ENCODE peak calls at places on chromosome 18, in seven cellular contexts. One of them, this sample, is unnamed. For H3K27me3, the result is how much of the 10 kb centered on the place peaks cover.

GRCh38 chr18:9101730-9102390 is 639 bp upstream of the NDUFV2 start:
- DNase-seq in HCT116: peak
- DNase-seq in HL-60: peak
- DNase-seq in colonic mucosa: peak
- DNase-seq in breast epithelium: no peak
- DNase-seq in adrenal gland: no peak
- DNase-seq in CD8-positive, alpha-beta memory T cell: peak
- DNase-seq in this sample: no peak

GRCh38 chr18:42574871-42575270 is 540.6 kb downstream of the RIT2 start:
- DNase-seq in HCT116: no peak
- DNase-seq in HL-60: no peak
- DNase-seq in colonic mucosa: no peak
- DNase-seq in breast epithelium: no peak
- DNase-seq in adrenal gland: no peak
- DNase-seq in CD8-positive, alpha-beta memory T cell: no peak
- DNase-seq in this sample: no peak

GRCh38 chr18:58315041-58315440 is 271.0 kb downstream of the NEDD4L start:
- DNase-seq in HCT116: no peak
- DNase-seq in HL-60: no peak
- DNase-seq in colonic mucosa: no peak
- DNase-seq in breast epithelium: no peak
- DNase-seq in adrenal gland: peak
- DNase-seq in CD8-positive, alpha-beta memory T cell: no peak
- DNase-seq in this sample: no peak

GRCh38 chr18:12283256-12283655 is 24.8 kb upstream of the TUBB6 start:
- DNase-seq in HCT116: peak
- DNase-seq in HL-60: no peak
- DNase-seq in colonic mucosa: no peak
- DNase-seq in breast epithelium: no peak
- DNase-seq in adrenal gland: no peak
- DNase-seq in CD8-positive, alpha-beta memory T cell: no peak
- DNase-seq in this sample: no peak

GRCh38 chr18:33673689-33674088 is 95.7 kb downstream of the ASXL3 start:
- DNase-seq in HCT116: no peak
- DNase-seq in HL-60: no peak
- DNase-seq in colonic mucosa: no peak
- DNase-seq in breast epithelium: no peak
- DNase-seq in adrenal gland: no peak
- DNase-seq in CD8-positive, alpha-beta memory T cell: no peak
- DNase-seq in this sample: no peak

GRCh38 chr18:323253-323622 is 55.4 kb upstream of the THOC1 start:
- DNase-seq in HCT116: no peak
- DNase-seq in HL-60: no peak
- DNase-seq in colonic mucosa: no peak
- DNase-seq in breast epithelium: no peak
- DNase-seq in adrenal gland: no peak
- DNase-seq in CD8-positive, alpha-beta memory T cell: no peak
- DNase-seq in this sample: no peak

GRCh38 chr18:32730620-32731021 is 42.2 kb downstream of the KLHL14 start:
- DNase-seq in HCT116: no peak
- DNase-seq in HL-60: no peak
- DNase-seq in colonic mucosa: no peak
- DNase-seq in breast epithelium: no peak
- DNase-seq in adrenal gland: no peak
- DNase-seq in CD8-positive, alpha-beta memory T cell: no peak
- DNase-seq in this sample: no peak

GRCh38 chr18:26121476-26121875 is 12.2 kb upstream of the PSMA8 start:
- DNase-seq in HCT116: no peak
- DNase-seq in HL-60: no peak
- DNase-seq in colonic mucosa: no peak
- DNase-seq in breast epithelium: no peak
- DNase-seq in adrenal gland: no peak
- DNase-seq in CD8-positive, alpha-beta memory T cell: no peak
- DNase-seq in this sample: no peak

GRCh38 chr18:11987527-11987926 is 6.2 kb downstream of the IMPA2 start:
- DNase-seq in HCT116: no peak
- DNase-seq in HL-60: peak
- DNase-seq in colonic mucosa: no peak
- DNase-seq in breast epithelium: no peak
- DNase-seq in adrenal gland: peak
- DNase-seq in CD8-positive, alpha-beta memory T cell: no peak
- DNase-seq in this sample: no peak

GRCh38 chr18:56508637-56509036 is 129.8 kb downstream of the TXNL1 start:
- DNase-seq in HCT116: no peak
- DNase-seq in HL-60: no peak
- DNase-seq in colonic mucosa: no peak
- DNase-seq in breast epithelium: no peak
- DNase-seq in adrenal gland: no peak
- DNase-seq in CD8-positive, alpha-beta memory T cell: no peak
- DNase-seq in this sample: no peak

GRCh38 chr18:12906119-12906518 is 22.1 kb upstream of the PTPN2 start:
- DNase-seq in HCT116: no peak
- DNase-seq in HL-60: no peak
- DNase-seq in colonic mucosa: no peak
- DNase-seq in breast epithelium: no peak
- DNase-seq in adrenal gland: no peak
- DNase-seq in CD8-positive, alpha-beta memory T cell: no peak
- DNase-seq in this sample: no peak

GRCh38 chr18:79393181-79393598 is 2.5 kb upstream of the NFATC1 start:
- DNase-seq in HCT116: no peak
- DNase-seq in HL-60: no peak
- DNase-seq in colonic mucosa: no peak
- DNase-seq in breast epithelium: no peak
- DNase-seq in adrenal gland: no peak
- DNase-seq in CD8-positive, alpha-beta memory T cell: peak
- DNase-seq in this sample: peak

GRCh38 chr18:30376515-30376914 is 666.0 kb downstream of the DSC3 start:
- DNase-seq in HCT116: peak
- DNase-seq in HL-60: no peak
- DNase-seq in colonic mucosa: no peak
- DNase-seq in breast epithelium: no peak
- DNase-seq in adrenal gland: no peak
- DNase-seq in CD8-positive, alpha-beta memory T cell: no peak
- DNase-seq in this sample: no peak

GRCh38 chr18:49967171-49967570 is 153.8 kb upstream of the ACAA2 start:
- DNase-seq in HCT116: peak
- DNase-seq in HL-60: no peak
- DNase-seq in colonic mucosa: no peak
- DNase-seq in breast epithelium: no peak
- DNase-seq in adrenal gland: no peak
- DNase-seq in CD8-positive, alpha-beta memory T cell: no peak
- DNase-seq in this sample: no peak

GRCh38 chr18:48138211-48138610 is 207.8 kb upstream of the SMAD2 start:
- DNase-seq in HCT116: no peak
- DNase-seq in HL-60: no peak
- DNase-seq in colonic mucosa: no peak
- DNase-seq in breast epithelium: no peak
- DNase-seq in adrenal gland: no peak
- DNase-seq in CD8-positive, alpha-beta memory T cell: no peak
- DNase-seq in this sample: no peak
- H3K27me3 ChIP-seq in HCT116: under half
- H3K27me3 ChIP-seq in HL-60: under half
- H3K27me3 ChIP-seq in colonic mucosa: under half
- H3K27me3 ChIP-seq in breast epithelium: under half
- H3K27me3 ChIP-seq in adrenal gland: under half
- H3K27me3 ChIP-seq in CD8-positive, alpha-beta memory T cell: under half
- H3K27me3 ChIP-seq in this sample: under half

GRCh38 chr18:59871711-59872362 is 28.0 kb upstream of the PMAIP1 start:
- DNase-seq in HCT116: no peak
- DNase-seq in HL-60: no peak
- DNase-seq in colonic mucosa: no peak
- DNase-seq in breast epithelium: no peak
- DNase-seq in adrenal gland: no peak
- DNase-seq in CD8-positive, alpha-beta memory T cell: no peak
- DNase-seq in this sample: no peak

GRCh38 chr18:59874166-59874565 is 25.6 kb upstream of the PMAIP1 start:
- DNase-seq in HCT116: peak
- DNase-seq in HL-60: no peak
- DNase-seq in colonic mucosa: no peak
- DNase-seq in breast epithelium: no peak
- DNase-seq in adrenal gland: no peak
- DNase-seq in CD8-positive, alpha-beta memory T cell: no peak
- DNase-seq in this sample: no peak

GRCh38 chr18:59870623-59871130 is 29.1 kb upstream of the PMAIP1 start:
- DNase-seq in HCT116: no peak
- DNase-seq in HL-60: no peak
- DNase-seq in colonic mucosa: no peak
- DNase-seq in breast epithelium: no peak
- DNase-seq in adrenal gland: no peak
- DNase-seq in CD8-positive, alpha-beta memory T cell: no peak
- DNase-seq in this sample: no peak

GRCh38 chr18:59876310-59876626 is 23.5 kb upstream of the PMAIP1 start:
- DNase-seq in HCT116: no peak
- DNase-seq in HL-60: no peak
- DNase-seq in colonic mucosa: no peak
- DNase-seq in breast epithelium: no peak
- DNase-seq in adrenal gland: no peak
- DNase-seq in CD8-positive, alpha-beta memory T cell: no peak
- DNase-seq in this sample: no peak

GRCh38 chr18:59873616-59874015 is 26.2 kb upstream of the PMAIP1 start:
- DNase-seq in HCT116: no peak
- DNase-seq in HL-60: no peak
- DNase-seq in colonic mucosa: no peak
- DNase-seq in breast epithelium: no peak
- DNase-seq in adrenal gland: no peak
- DNase-seq in CD8-positive, alpha-beta memory T cell: no peak
- DNase-seq in this sample: no peak
- H3K27ac ChIP-seq in HCT116: no peak
- H3K27ac ChIP-seq in HL-60: no peak
- H3K27ac ChIP-seq in colonic mucosa: no peak
- H3K27ac ChIP-seq in breast epithelium: no peak
- H3K27ac ChIP-seq in adrenal gland: no peak
- H3K27ac ChIP-seq in CD8-positive, alpha-beta memory T cell: no peak
- H3K27ac ChIP-seq in this sample: no peak

GRCh38 chr18:45328271-45328670 is 287.0 kb upstream of the SLC14A2 start:
- DNase-seq in HCT116: no peak
- DNase-seq in HL-60: no peak
- DNase-seq in colonic mucosa: no peak
- DNase-seq in breast epithelium: no peak
- DNase-seq in adrenal gland: no peak
- DNase-seq in CD8-positive, alpha-beta memory T cell: no peak
- DNase-seq in this sample: no peak
- H3K27me3 ChIP-seq in HCT116: under half
- H3K27me3 ChIP-seq in HL-60: under half
- H3K27me3 ChIP-seq in colonic mucosa: under half
- H3K27me3 ChIP-seq in breast epithelium: under half
- H3K27me3 ChIP-seq in adrenal gland: under half
- H3K27me3 ChIP-seq in CD8-positive, alpha-beta memory T cell: under half
- H3K27me3 ChIP-seq in this sample: under half

GRCh38 chr18:74171910-74172606 is 23.7 kb downstream of the TIMM21 start:
- DNase-seq in HCT116: no peak
- DNase-seq in HL-60: no peak
- DNase-seq in colonic mucosa: no peak
- DNase-seq in breast epithelium: no peak
- DNase-seq in adrenal gland: no peak
- DNase-seq in CD8-positive, alpha-beta memory T cell: no peak
- DNase-seq in this sample: no peak
- H3K27ac ChIP-seq in HCT116: no peak
- H3K27ac ChIP-seq in HL-60: no peak
- H3K27ac ChIP-seq in colonic mucosa: no peak
- H3K27ac ChIP-seq in breast epithelium: no peak
- H3K27ac ChIP-seq in adrenal gland: no peak
- H3K27ac ChIP-seq in CD8-positive, alpha-beta memory T cell: no peak
- H3K27ac ChIP-seq in this sample: no peak

GRCh38 chr18:34976084-34976483 is 65.1 kb upstream of the MAPRE2 start:
- DNase-seq in HCT116: no peak
- DNase-seq in HL-60: no peak
- DNase-seq in colonic mucosa: peak
- DNase-seq in breast epithelium: no peak
- DNase-seq in adrenal gland: no peak
- DNase-seq in CD8-positive, alpha-beta memory T cell: no peak
- DNase-seq in this sample: no peak

GRCh38 chr18:34976534-34976898 is 64.7 kb upstream of the MAPRE2 start:
- DNase-seq in HCT116: no peak
- DNase-seq in HL-60: no peak
- DNase-seq in colonic mucosa: no peak
- DNase-seq in breast epithelium: no peak
- DNase-seq in adrenal gland: no peak
- DNase-seq in CD8-positive, alpha-beta memory T cell: no peak
- DNase-seq in this sample: no peak

GRCh38 chr18:34978533-34978893 is 62.7 kb upstream of the MAPRE2 start:
- DNase-seq in HCT116: no peak
- DNase-seq in HL-60: no peak
- DNase-seq in colonic mucosa: no peak
- DNase-seq in breast epithelium: no peak
- DNase-seq in adrenal gland: no peak
- DNase-seq in CD8-positive, alpha-beta memory T cell: no peak
- DNase-seq in this sample: no peak

GRCh38 chr18:34977787-34978532 is 63.3 kb upstream of the MAPRE2 start:
- DNase-seq in HCT116: no peak
- DNase-seq in HL-60: peak
- DNase-seq in colonic mucosa: peak
- DNase-seq in breast epithelium: peak
- DNase-seq in adrenal gland: peak
- DNase-seq in CD8-positive, alpha-beta memory T cell: peak
- DNase-seq in this sample: peak

DNA sequence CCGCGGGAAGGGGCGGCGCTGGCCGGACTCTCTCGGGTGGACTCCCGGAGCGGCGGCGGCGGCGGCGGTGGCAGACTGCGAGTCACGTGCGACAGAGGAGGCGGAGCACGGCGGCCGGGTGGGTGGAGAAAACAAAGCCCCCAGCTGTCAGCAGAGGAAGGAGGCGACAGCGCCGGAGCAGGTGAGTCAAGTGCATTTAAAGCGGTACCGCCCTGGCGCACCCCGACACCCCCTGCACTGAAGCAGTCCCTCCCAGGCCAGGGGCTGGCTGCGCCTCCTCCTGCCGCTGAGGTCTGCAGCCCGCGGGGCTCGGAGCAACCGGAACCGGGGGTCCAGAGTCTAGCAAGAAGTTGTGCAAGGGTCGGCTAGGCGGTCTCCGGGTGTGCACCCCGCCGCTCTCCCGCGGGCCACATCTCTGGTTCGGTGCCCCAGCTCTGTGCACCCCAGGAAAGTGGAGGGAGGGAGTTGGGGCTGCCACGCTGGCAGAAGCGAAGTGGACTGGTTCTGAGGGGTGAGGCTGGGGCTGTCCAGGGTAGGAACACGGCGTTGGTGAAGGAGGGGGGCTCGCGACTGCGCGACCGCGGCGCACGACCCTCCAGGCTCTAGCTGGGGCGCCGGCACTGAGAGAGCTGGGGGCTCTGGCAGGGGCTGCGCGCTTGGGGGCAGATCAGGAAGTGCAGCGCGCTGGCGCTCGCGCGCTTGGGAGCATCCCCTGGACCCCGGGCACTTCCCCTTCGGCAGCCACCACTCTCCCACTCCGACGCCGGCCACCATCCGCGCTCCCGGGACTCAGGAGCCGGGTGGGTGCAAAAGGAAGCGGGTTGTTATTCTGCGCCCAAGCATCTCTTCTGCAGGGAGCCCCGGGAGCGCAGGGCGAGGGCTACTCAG is 64.1 kb upstream of the MAPRE2 start:
- DNase-seq in HCT116: no peak
- DNase-seq in HL-60: peak
- DNase-seq in colonic mucosa: peak
- DNase-seq in breast epithelium: peak
- DNase-seq in adrenal gland: peak
- DNase-seq in CD8-positive, alpha-beta memory T cell: peak
- DNase-seq in this sample: peak
- H3K27me3 ChIP-seq in HCT116: under half
- H3K27me3 ChIP-seq in HL-60: under half
- H3K27me3 ChIP-seq in colonic mucosa: under half
- H3K27me3 ChIP-seq in breast epithelium: under half
- H3K27me3 ChIP-seq in adrenal gland: under half
- H3K27me3 ChIP-seq in CD8-positive, alpha-beta memory T cell: under half
- H3K27me3 ChIP-seq in this sample: under half

This sample was measured in ovary.